ENCODE peak calls at places on chromosome 16, in nine cellular contexts. B is left cardiac atrium; L is stimulated activated CD4-positive, alpha-beta T cell treated with anti-CD3 and anti-CD28 coated beads, Interleukin-4, amount 100 ng/mL, for 1 hour; G is NCI-H2081; Y is activated naive CD4-positive, alpha-beta T cell treated with anti-CD3 and anti-CD28 coated beads, Interleukin-2, amount 50 U/mL, for 16 hours; X is WTC11; K is effector CD4-positive, alpha-beta T cell; Q is small intestine; F is CD4-positive, alpha-beta T cell. M is an unnamed sample.

GRCh38 chr16:85514601-85515318 is 98.4 kb upstream of the GSE1 start:
- DNase-seq in G (peak; percentile 82), K (no peak), L (no peak), Q (peak; percentile 49), B (peak; percentile 80), Y (no peak), F (no peak), X (no peak), M (no peak)

GRCh38 chr16:30565526-30565925 is 6.0 kb downstream of the ZNF688 start:
- DNase-seq in F (no peak), G (no peak), X (no peak), K (no peak), B (no peak), Q (no peak), Y (no peak), L (no peak), M (no peak)

GRCh38 chr16:72963921-72964320 is 84.0 kb downstream of the ZFHX3 start:
- DNase-seq in X (no peak), Y (no peak), B (no peak), Q (no peak), K (no peak), G (no peak), F (no peak), L (no peak), M (no peak)

GRCh38 chr16:82756283-82756599 is 129.5 kb downstream of the CDH13 start:
- DNase-seq in X (no peak), Q (no peak), Y (no peak), F (no peak), L (no peak), B (peak; percentile 32), K (no peak), G (no peak), M (no peak)

GRCh38 chr16:12340151-12340733 is 363.7 kb downstream of the SNX29 start:
- DNase-seq in L (peak; percentile 8), K (no peak), X (peak; percentile 74), G (peak; percentile 51), Q (peak; percentile 55), Y (no peak), B (no peak), F (no peak), M (no peak)

GRCh38 chr16:749010-749409 is 8.2 kb upstream of the CIAO3 start:
- DNase-seq in X (no peak), F (no peak), G (no peak), L (no peak), K (no peak), Q (no peak), B (no peak), Y (no peak), M (no peak)

GRCh38 chr16:74713325-74713724 is 12.7 kb upstream of the MLKL start:
- DNase-seq in L (no peak), G (no peak), Q (no peak), F (no peak), X (no peak), K (no peak), Y (no peak), B (no peak), M (no peak)

GRCh38 chr16:50244504-50245416 is 21.6 kb upstream of the ADCY7 start:
- DNase-seq in G (no peak), X (peak; percentile 63), Q (no peak), K (no peak), F (no peak), Y (no peak), B (no peak), L (no peak), M (no peak)

GRCh38 chr16:88459366-88460055 is 6.4 kb downstream of the ZFPM1 start:
- DNase-seq in L (no peak), B (no peak), F (no peak), Q (no peak), K (no peak), Y (no peak), X (no peak), G (no peak), M (no peak)

GRCh38 chr16:22152316-22152715 is 10.0 kb upstream of the SDR42E2 start:
- DNase-seq in Y (no peak), K (no peak), Q (no peak), X (no peak), B (no peak), G (no peak), F (no peak), L (no peak), M (no peak)

GRCh38 chr16:89334988-89335802 is 117.7 kb downstream of the ZNF778 start:
- DNase-seq in X (no peak), L (no peak), K (no peak), G (no peak), Q (no peak), B (peak; percentile 56), F (no peak), Y (peak; percentile 6), M (no peak)

GRCh38 chr16:89549007-89549700 is 11.3 kb upstream of the RPL13 start:
- DNase-seq in F (peak; percentile 32), L (no peak), K (no peak), Q (no peak), B (no peak), G (no peak), Y (no peak), X (no peak), M (no peak)

M was measured in T-helper 2 cell.